ENCODE peak calls at places on chromosomes 5 and 9, in nine cellular contexts. U is heart left ventricle, D is cardiac muscle cell, V is brain microvascular endothelial cell, G is sigmoid colon, K is HFF-Myc, R is AG04450, P is cardiac fibroblast, H is fibroblast of lung. B is an unnamed sample.

GRCh38 chr5:179186801-179187200 is 126.6 kb downstream of the ZNF354C start:
- DNase-seq in U (no peak), R (no peak), G (no peak), H (no peak), P (no peak), K (no peak), V (no peak), D (no peak), B (no peak)

GRCh38 chr5:169139381-169140125 is 161.4 kb downstream of the SLIT3 start:
- DNase-seq in V (no peak), K (no peak), G (no peak), R (no peak), P (peak), U (no peak), D (peak), H (peak), B (no peak)

GRCh38 chr5:151799407-151799806 is 27.7 kb downstream of the G3BP1 start:
- DNase-seq in H (peak), K (no peak), P (no peak), U (no peak), R (no peak), V (peak), G (no peak), D (peak), B (peak)

GRCh38 chr9:128163523-128164331 is 3.7 kb downstream of the BBLN start:
- DNase-seq in G (peak), H (no peak), K (no peak), D (no peak), U (no peak), V (no peak), P (no peak), R (no peak), B (no peak)

GRCh38 chr5:95884021-95884333 is 61.5 kb upstream of the GLRX start:
- DNase-seq in K (no peak), V (peak), U (no peak), G (no peak), R (no peak), D (peak), P (peak), H (no peak), B (peak)

GRCh38 chr5:149470942-149471341 is 80.3 kb downstream of the CSNK1A1 start:
- DNase-seq in U (no peak), P (no peak), H (no peak), D (no peak), K (no peak), R (no peak), G (no peak), V (no peak), B (no peak)

GRCh38 chr9:130532426-130532825 is 47.0 kb upstream of the FUBP3 start:
- DNase-seq in H (no peak), R (no peak), V (no peak), G (no peak), K (no peak), D (no peak), P (no peak), U (no peak), B (no peak)

GRCh38 chr5:90483206-90483605 is 8.5 kb downstream of the POLR3G start:
- DNase-seq in D (peak), K (no peak), R (no peak), P (peak), G (no peak), V (peak), H (no peak), U (no peak), B (no peak)

GRCh38 chr5:76579166-76579765 is 43.9 kb downstream of the F2RL2 start:
- DNase-seq in R (no peak), D (peak), P (no peak), K (no peak), H (peak), U (no peak), V (no peak), G (no peak), B (peak)

GRCh38 chr9:118595719-118596305 is 773.4 kb downstream of the BRINP1 start:
- DNase-seq in K (no peak), D (peak), H (peak), U (no peak), G (peak), V (peak), R (no peak), P (peak), B (peak)

GRCh38 chr5:1842026-1842819 is 40.5 kb downstream of the IRX4 start:
- DNase-seq in H (no peak), R (no peak), U (no peak), V (no peak), P (no peak), K (no peak), D (no peak), G (no peak), B (no peak)

GRCh38 chr9:27847380-27847779 is 274.1 kb upstream of the C9orf72 start:
- DNase-seq in U (no peak), G (no peak), H (no peak), V (no peak), R (no peak), K (no peak), P (no peak), D (no peak), B (no peak)

GRCh38 chr5:81402180-81402930 is 8.4 kb upstream of the ACOT12 start:
- DNase-seq in G (no peak), P (no peak), U (no peak), H (no peak), V (no peak), R (no peak), K (no peak), D (no peak), B (no peak)

GRCh38 chr5:78793907-78794687 is 145.5 kb upstream of the LHFPL2 start:
- DNase-seq in H (no peak), V (no peak), U (no peak), D (no peak), K (no peak), R (no peak), P (no peak), G (no peak), B (no peak)

GRCh38 chr5:112228672-112229071 is 190.4 kb downstream of the EPB41L4A start:
- DNase-seq in U (peak), D (peak), G (peak), H (peak), K (no peak), R (no peak), P (peak), V (peak), B (no peak)

GRCh38 chr5:113361701-113362100 is 73.1 kb downstream of the TSSK1B start:
- DNase-seq in K (no peak), G (no peak), H (no peak), P (no peak), V (no peak), D (no peak), R (no peak), U (no peak), B (no peak)

GRCh38 chr5:145536133-145536532 is 299.0 kb downstream of the PRELID2 start:
- DNase-seq in H (peak), D (no peak), R (no peak), G (no peak), K (no peak), V (no peak), U (no peak), P (no peak), B (peak)

GRCh38 chr9:135613946-135614805 is 25.2 kb downstream of the GLT6D1 start:
- DNase-seq in K (no peak), R (no peak), U (no peak), D (no peak), P (no peak), G (no peak), H (no peak), V (no peak), B (no peak)

DNA sequence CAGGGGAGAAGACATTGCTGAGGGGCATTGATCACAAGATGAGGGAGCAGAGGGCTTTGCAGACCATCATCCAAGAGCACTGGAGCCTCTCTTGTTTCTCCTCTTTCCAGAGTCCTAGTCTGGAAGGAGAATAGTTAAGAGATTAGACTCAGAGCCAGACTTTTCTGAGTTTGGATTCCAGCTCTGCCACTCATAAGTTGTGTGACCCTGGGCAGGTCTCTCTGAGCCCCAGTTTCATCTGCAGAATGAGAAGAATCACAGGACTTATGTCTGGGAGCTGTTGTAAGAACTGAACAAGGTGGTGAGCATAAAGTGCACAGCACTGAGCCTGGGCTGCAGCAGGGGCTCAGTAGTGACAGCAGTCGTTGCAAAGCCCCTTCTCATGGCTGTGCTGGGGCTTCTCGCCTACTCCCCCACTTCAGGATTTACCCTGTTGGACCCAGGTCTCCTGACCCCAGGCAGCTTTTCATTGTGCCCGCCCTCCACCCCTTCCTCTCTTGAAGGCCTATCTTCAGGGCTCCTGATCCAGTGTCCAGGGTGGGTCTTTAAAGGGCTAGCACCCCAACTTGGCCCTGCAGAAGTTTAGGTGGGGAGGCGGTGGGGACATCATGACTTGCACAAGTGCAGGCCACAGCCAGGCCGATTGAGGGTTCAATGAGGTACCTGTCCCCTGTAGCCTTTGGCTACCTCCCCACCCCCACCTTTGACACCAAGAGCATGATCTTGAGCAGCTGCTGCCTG is 1.5 kb downstream of the SYNPO start:
- DNase-seq in H (peak), G (no peak), U (no peak), R (no peak), V (no peak), K (no peak), P (peak), D (no peak), B (no peak)
- H3K4me3 ChIP-seq in H (peak), G (no peak), U (peak), R (peak), V (peak), K (peak), P (peak), D (no peak), B (peak)

GRCh38 chr9:98514841-98515240 is 193.9 kb downstream of the GABBR2 start:
- DNase-seq in K (no peak), G (no peak), H (no peak), D (no peak), R (no peak), P (no peak), V (no peak), U (no peak), B (no peak)

GRCh38 chr9:98516897-98517503 is 191.7 kb downstream of the GABBR2 start:
- DNase-seq in G (no peak), K (no peak), D (no peak), V (no peak), P (no peak), U (no peak), H (no peak), R (no peak), B (no peak)

GRCh38 chr9:98517710-98518109 is 191.0 kb downstream of the GABBR2 start:
- DNase-seq in P (no peak), R (no peak), D (no peak), K (no peak), G (no peak), V (no peak), H (no peak), U (no peak), B (no peak)

GRCh38 chr9:98515506-98516204 is 193.1 kb downstream of the GABBR2 start:
- DNase-seq in H (no peak), D (no peak), V (no peak), U (no peak), G (no peak), R (no peak), K (no peak), P (no peak), B (no peak)

DNA sequence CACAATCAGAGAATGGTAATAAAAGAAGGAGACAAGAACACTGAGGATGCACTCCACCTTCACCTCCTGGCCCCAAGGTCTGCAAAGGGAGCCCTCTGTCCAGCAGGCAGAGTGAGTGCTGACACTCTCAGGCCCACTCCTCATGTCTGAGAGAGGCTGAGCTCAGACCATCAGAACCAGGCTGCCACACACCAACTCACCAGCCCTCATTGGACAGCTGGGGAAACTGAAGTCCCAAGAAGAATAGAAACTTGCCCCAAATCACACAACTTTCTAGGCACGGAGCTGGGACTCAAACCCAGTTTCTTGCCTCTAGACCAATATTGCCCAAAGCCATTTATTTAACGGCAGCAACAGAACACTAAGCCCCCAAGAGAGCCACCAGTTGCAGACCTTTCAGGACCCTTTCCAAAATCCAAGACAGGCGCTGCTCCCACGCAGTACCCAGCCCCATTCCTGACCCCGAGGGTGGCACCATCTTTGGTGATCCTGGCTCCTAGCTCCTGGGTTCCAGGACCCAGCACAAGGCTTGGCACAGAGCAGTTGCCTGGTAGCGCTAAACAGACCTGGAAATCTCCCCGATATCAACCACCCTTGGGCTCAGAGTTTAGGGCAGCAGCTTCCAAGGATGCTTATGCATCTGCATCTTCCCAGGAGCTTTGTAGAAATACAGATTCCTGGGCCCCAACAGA is 192.4 kb downstream of the GABBR2 start:
- DNase-seq in D (no peak), K (no peak), G (no peak), V (no peak), R (no peak), P (no peak), H (no peak), U (no peak), B (no peak)
- TF ChIP-seq CTCF in D (no peak), K (no peak), G (no peak), V (no peak), R (no peak), P (no peak), H (no peak), U (no peak), B (no peak)

DNA sequence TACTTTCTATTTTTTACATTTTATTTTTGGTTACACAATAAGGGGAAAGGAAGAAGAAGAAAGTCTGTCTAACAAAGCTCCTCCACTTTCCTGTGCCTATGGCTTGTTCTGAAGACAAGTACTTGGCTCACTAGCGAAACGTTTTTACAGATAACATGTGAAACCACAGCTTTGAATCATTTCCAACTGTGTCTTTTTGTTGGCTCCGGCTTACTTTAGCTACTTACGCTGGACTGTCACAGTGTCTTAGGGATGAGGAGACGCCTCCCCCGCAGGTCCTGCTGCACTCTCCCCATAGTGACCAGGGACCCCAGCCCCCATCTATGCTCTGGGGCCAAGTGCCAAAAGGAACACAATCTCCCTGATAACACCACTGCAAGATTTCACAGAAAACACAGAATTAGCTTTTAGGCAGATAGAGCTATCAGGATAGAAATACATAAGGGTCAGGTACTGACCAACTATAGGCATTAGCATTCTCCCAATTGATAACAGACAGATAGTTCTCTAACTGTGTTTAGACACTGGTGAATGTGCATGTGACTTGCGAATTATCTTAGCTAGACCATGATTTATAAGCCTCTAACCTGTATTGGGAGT is 219.0 kb downstream of the ADAMTS6 start:
- DNase-seq in K (peak), V (peak), G (no peak), R (peak), D (peak), H (peak), U (peak), P (peak), B (peak)
- H3K4me3 ChIP-seq in K (no peak), V (no peak), G (no peak), R (no peak), D (no peak), H (no peak), U (no peak), P (no peak), B (no peak)

GRCh38 chr9:73906671-73907070 is 590.5 kb upstream of the RORB start:
- DNase-seq in P (no peak), U (no peak), H (no peak), K (no peak), V (no peak), D (no peak), G (no peak), R (no peak), B (no peak)
- TF ChIP-seq CTCF in P (no peak), U (no peak), H (no peak), K (no peak), V (no peak), D (no peak), G (no peak), R (no peak), B (no peak)

DNA sequence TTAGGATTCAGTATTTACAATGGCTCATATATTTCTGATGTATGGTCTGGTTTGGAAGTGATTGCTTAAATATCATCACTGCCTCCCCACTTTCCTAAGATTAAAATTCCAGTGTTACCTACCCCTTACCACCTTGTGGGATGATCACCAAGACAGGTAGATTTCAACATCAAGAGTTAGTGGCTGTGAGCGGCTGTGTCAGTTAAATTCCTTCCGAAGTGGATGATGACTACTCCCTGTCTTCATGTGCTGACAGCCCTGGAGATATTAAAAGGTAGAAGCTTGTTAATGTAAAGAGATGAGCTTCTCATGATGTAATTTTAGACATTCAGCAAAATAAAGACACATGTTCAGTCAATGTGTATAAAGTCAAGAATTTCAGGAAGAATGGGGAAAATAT is 4.2 kb downstream of the ITGA2 start:
- DNase-seq in U (no peak), R (no peak), D (no peak), H (no peak), P (no peak), K (no peak), G (no peak), V (no peak), B (no peak)
- H3K4me3 ChIP-seq in U (no peak), R (no peak), D (no peak), H (no peak), P (no peak), K (no peak), G (no peak), V (no peak), B (no peak)

DNA sequence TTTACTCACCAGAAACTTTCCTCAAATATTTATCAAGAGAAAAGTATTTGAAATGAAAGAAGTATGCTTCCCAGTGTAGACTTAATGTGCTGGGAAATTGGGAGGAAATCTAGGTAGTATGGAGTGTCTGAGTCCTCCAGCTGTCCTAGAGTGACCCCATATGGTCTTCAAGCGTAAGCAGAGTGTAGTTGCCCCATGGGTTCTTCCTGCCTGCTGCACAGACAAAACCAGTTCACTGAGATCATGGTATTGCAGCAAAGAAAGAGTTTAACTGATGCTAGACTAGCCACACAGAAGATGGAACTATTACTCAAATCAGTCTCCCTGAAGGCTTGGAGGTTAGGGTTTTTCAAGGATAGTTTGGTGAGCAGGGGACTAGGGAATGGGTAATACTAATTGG is 114.9 kb upstream of the PRLR start:
- DNase-seq in H (no peak), K (no peak), V (no peak), D (peak), U (no peak), G (no peak), P (peak), R (no peak), B (peak)
- TF ChIP-seq CTCF in H (no peak), K (no peak), V (peak), D (peak), U (no peak), G (no peak), P (no peak), R (no peak), B (no peak)

GRCh38 chr9:137439158-137439714 is 1.9 kb downstream of the ENTPD8 start:
- DNase-seq in R (no peak), K (no peak), G (no peak), P (no peak), V (no peak), H (no peak), U (no peak), D (no peak), B (no peak)
- H3K4me3 ChIP-seq in R (no peak), K (no peak), G (no peak), P (no peak), V (no peak), H (no peak), U (no peak), D (no peak), B (no peak)

GRCh38 chr5:167582263-167582662 is 709.2 kb upstream of the WWC1 start:
- DNase-seq in D (peak), R (no peak), U (no peak), P (peak), V (no peak), K (no peak), H (no peak), G (no peak), B (peak)
- TF ChIP-seq CTCF in D (peak), R (peak), U (no peak), P (no peak), V (no peak), K (no peak), H (no peak), G (no peak), B (peak)

DNA sequence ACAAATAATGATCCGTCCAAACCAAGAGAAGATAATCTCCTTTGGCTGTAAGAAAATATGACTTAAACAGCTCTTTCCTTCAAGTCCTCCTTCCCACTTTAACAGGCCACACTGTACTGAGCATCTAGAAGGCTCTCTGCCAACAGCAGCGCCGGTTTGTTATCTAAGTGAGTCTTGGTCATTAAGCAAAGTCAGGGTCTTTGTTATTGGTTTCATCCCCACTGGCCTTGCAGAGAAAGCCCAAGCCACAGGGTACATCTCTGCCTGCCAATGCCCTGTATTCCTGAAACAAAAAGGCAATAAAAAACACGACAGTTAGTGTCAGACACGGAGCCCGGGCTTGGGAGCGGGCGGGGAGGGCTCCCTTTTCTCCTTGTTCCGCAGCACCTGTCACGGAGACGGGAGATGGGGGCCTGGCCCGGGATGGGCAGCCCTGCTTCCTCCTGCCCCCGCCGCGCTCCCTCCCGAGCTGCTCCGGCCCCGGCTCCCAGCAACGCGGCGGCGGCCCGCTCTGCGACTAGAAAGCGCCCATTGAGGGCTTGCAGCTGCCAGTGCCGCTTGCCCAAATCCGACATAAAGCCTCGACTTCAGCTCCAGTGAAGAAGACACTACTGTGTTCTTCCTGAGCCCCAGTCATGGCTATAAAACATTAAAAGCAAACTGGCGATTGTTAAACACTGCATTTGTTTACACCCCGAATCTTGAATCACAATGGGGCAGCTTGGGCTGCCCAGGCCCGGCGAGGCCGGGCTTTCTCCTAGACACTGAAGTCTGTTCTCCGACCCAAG is 28.1 kb upstream of the PIK3R1 start:
- DNase-seq in K (no peak), H (peak), U (peak), P (peak), G (peak), D (peak), R (no peak), V (no peak), B (no peak)
- H3K4me3 ChIP-seq in K (no peak), H (peak), U (peak), P (no peak), G (peak), D (peak), R (peak), V (peak), B (no peak)

GRCh38 chr5:177382423-177383029 is 1.7 kb upstream of the SLC34A1 start:
- DNase-seq in G (no peak), K (no peak), D (peak), U (no peak), R (no peak), V (no peak), H (no peak), P (peak), B (peak)
- TF ChIP-seq CTCF in G (peak), K (peak), D (peak), U (peak), R (peak), V (peak), H (peak), P (no peak), B (peak)